ENCODE peak calls at places on chromosomes 16 and 17, in ten cellular contexts. R is erythroblast, T is HFFc6, I is T follicular helper cell, P is AG08395, A is ascending aorta, K is C1 segment of cervical spinal cord, F is Peyer's patch, V is ovary, M is colonic mucosa. Z is an unnamed sample.

GRCh38 chr16:56389554-56389953 is 35.8 kb downstream of the AMFR start:
- DNase-seq in V (no peak), P (peak; percentile 93), F (no peak), A (no peak), R (peak; percentile 13), K (no peak), T (peak; percentile 96), M (no peak), I (no peak), Z (no peak)

GRCh38 chr17:19747829-19748806 is at the start of gene ALDH3A1:
- DNase-seq in K (no peak), P (peak; percentile 53), A (no peak), R (no peak), T (no peak), I (no peak), F (no peak), V (no peak), M (peak; percentile 62), Z (no peak)

GRCh38 chr17:64679710-64680216 is 17.7 kb upstream of the SMURF2 start:
- DNase-seq in V (no peak), R (no peak), P (peak; percentile 89), M (no peak), T (peak; percentile 100), F (no peak), K (no peak), A (peak; percentile 65), I (no peak), Z (no peak)

GRCh38 chr16:73732143-73732542 is 564.5 kb upstream of the PSMD7 start:
- DNase-seq in K (no peak), T (no peak), P (no peak), I (no peak), A (no peak), F (no peak), R (no peak), V (no peak), M (no peak), Z (no peak)

GRCh38 chr16:22688463-22688862 is 125.5 kb upstream of the HS3ST2 start:
- DNase-seq in K (no peak), P (no peak), M (no peak), I (no peak), T (no peak), A (no peak), V (no peak), R (no peak), F (no peak), Z (no peak)

GRCh38 chr17:13031718-13032350 is 14.0 kb upstream of the ELAC2 start:
- DNase-seq in R (peak; percentile 73), P (peak; percentile 56), K (no peak), V (no peak), M (peak; percentile 47), A (peak; percentile 70), F (peak; percentile 65), I (peak; percentile 31), T (peak; percentile 30), Z (peak; percentile 81)

GRCh38 chr16:83968483-83968865 is 430 bp downstream of the NECAB2 start:
- DNase-seq in A (no peak), P (peak; percentile 28), M (no peak), V (no peak), I (no peak), F (no peak), R (no peak), K (no peak), T (no peak), Z (no peak)

GRCh38 chr17:51888823-51889222 is 269.7 kb downstream of the CA10 start:
- DNase-seq in R (no peak), A (no peak), T (no peak), F (no peak), M (no peak), K (no peak), V (no peak), I (no peak), P (no peak), Z (no peak)

GRCh38 chr17:44170499-44171201 is at the start of gene ASB16:
- DNase-seq in I (no peak), F (no peak), T (peak; percentile 16), M (no peak), A (no peak), K (no peak), P (peak; percentile 49), V (no peak), R (no peak), Z (no peak)

GRCh38 chr17:27241346-27241946 is 52.5 kb upstream of the WSB1 start:
- DNase-seq in V (no peak), F (peak; percentile 42), K (no peak), P (peak; percentile 27), M (no peak), T (peak; percentile 15), I (no peak), R (no peak), A (no peak), Z (no peak)

Z was measured in spleen.